ENCODE peak calls at places on chromosomes 11 and 22, in four cellular contexts. One of them, this sample, is unnamed.

GRCh38 chr22:36759481-36760159 is 16.3 kb downstream of the IFT27 start:
- DNase-seq in transverse colon: no peak
- DNase-seq in bronchial epithelial cell: no peak
- DNase-seq in tibial nerve: no peak
- DNase-seq in this sample: no peak

GRCh38 chr22:36221799-36222751 is 17.3 kb downstream of the APOL2 start:
- DNase-seq in transverse colon: peak; percentile 59
- DNase-seq in bronchial epithelial cell: peak; percentile 38
- DNase-seq in tibial nerve: no peak
- DNase-seq in this sample: peak; percentile 40

GRCh38 chr22:40976866-40977700 is 25.9 kb downstream of the RBX1 start:
- DNase-seq in transverse colon: no peak
- DNase-seq in bronchial epithelial cell: no peak
- DNase-seq in tibial nerve: no peak
- DNase-seq in this sample: no peak

GRCh38 chr11:131514062-131514461 is 143.6 kb downstream of the NTM start:
- DNase-seq in transverse colon: no peak
- DNase-seq in bronchial epithelial cell: no peak
- DNase-seq in tibial nerve: no peak
- DNase-seq in this sample: no peak

GRCh38 chr11:32391965-32392553 is 43.3 kb downstream of the WT1 start:
- DNase-seq in transverse colon: no peak
- DNase-seq in bronchial epithelial cell: no peak
- DNase-seq in tibial nerve: no peak
- DNase-seq in this sample: no peak

GRCh38 chr22:44671742-44672141 is 30.3 kb upstream of the PRR5 start:
- DNase-seq in transverse colon: no peak
- DNase-seq in bronchial epithelial cell: peak; percentile 72
- DNase-seq in tibial nerve: no peak
- DNase-seq in this sample: no peak

GRCh38 chr11:3950996-3951662 is 95.7 kb downstream of the STIM1 start:
- DNase-seq in transverse colon: no peak
- DNase-seq in bronchial epithelial cell: no peak
- DNase-seq in tibial nerve: no peak
- DNase-seq in this sample: no peak

GRCh38 chr22:43467171-43467570 is 55.4 kb downstream of the MPPED1 start:
- DNase-seq in transverse colon: no peak
- DNase-seq in bronchial epithelial cell: no peak
- DNase-seq in tibial nerve: no peak
- DNase-seq in this sample: no peak

GRCh38 chr22:43482310-43482625 is 70.5 kb downstream of the MPPED1 start:
- DNase-seq in transverse colon: no peak
- DNase-seq in bronchial epithelial cell: no peak
- DNase-seq in tibial nerve: no peak
- DNase-seq in this sample: no peak

GRCh38 chr11:75492181-75492820 is 33.4 kb downstream of the GDPD5 start:
- DNase-seq in transverse colon: peak; percentile 32
- DNase-seq in bronchial epithelial cell: peak; percentile 62
- DNase-seq in tibial nerve: no peak
- DNase-seq in this sample: peak; percentile 61

GRCh38 chr11:100512475-100512874 is 174.6 kb upstream of the ARHGAP42 start:
- DNase-seq in transverse colon: no peak
- DNase-seq in bronchial epithelial cell: peak; percentile 95
- DNase-seq in tibial nerve: no peak
- DNase-seq in this sample: no peak

GRCh38 chr11:112016765-112017356 is 8.3 kb upstream of the DLAT start:
- DNase-seq in transverse colon: no peak
- DNase-seq in bronchial epithelial cell: peak; percentile 63
- DNase-seq in tibial nerve: no peak
- DNase-seq in this sample: no peak

GRCh38 chr11:111039982-111040381 is 205.5 kb upstream of the POU2AF2 start:
- DNase-seq in transverse colon: no peak
- DNase-seq in bronchial epithelial cell: no peak
- DNase-seq in tibial nerve: no peak
- DNase-seq in this sample: no peak

GRCh38 chr22:46105494-46106278 is 44.6 kb upstream of the PPARA start:
- DNase-seq in transverse colon: peak; percentile 69
- DNase-seq in bronchial epithelial cell: peak; percentile 73
- DNase-seq in tibial nerve: peak; percentile 56
- DNase-seq in this sample: no peak

GRCh38 chr11:10476342-10476741 is 21.3 kb downstream of the AMPD3 start:
- DNase-seq in transverse colon: no peak
- DNase-seq in bronchial epithelial cell: no peak
- DNase-seq in tibial nerve: no peak
- DNase-seq in this sample: no peak

GRCh38 chr11:2096919-2097301 is 42.3 kb downstream of the IGF2 start:
- DNase-seq in transverse colon: no peak
- DNase-seq in bronchial epithelial cell: no peak
- DNase-seq in tibial nerve: peak; percentile 15
- DNase-seq in this sample: no peak

GRCh38 chr11:104306862-104307474 is 143.0 kb upstream of the PDGFD start:
- DNase-seq in transverse colon: no peak
- DNase-seq in bronchial epithelial cell: no peak
- DNase-seq in tibial nerve: no peak
- DNase-seq in this sample: no peak

GRCh38 chr11:126318642-126319373 is 14.9 kb downstream of the DCPS start:
- DNase-seq in transverse colon: peak; percentile 17
- DNase-seq in bronchial epithelial cell: peak; percentile 95
- DNase-seq in tibial nerve: peak; percentile 61
- DNase-seq in this sample: no peak

GRCh38 chr11:110435780-110436717 is 6.3 kb downstream of the FDX1 start:
- DNase-seq in transverse colon: no peak
- DNase-seq in bronchial epithelial cell: peak; percentile 81
- DNase-seq in tibial nerve: no peak
- DNase-seq in this sample: no peak

GRCh38 chr22:23289851-23290724 is 109.8 kb downstream of the BCR start:
- DNase-seq in transverse colon: peak; percentile 73
- DNase-seq in bronchial epithelial cell: peak; percentile 29
- DNase-seq in tibial nerve: peak; percentile 79
- DNase-seq in this sample: peak; percentile 53

GRCh38 chr11:111059726-111060125 is 185.8 kb upstream of the POU2AF2 start:
- DNase-seq in transverse colon: no peak
- DNase-seq in bronchial epithelial cell: peak; percentile 95
- DNase-seq in tibial nerve: no peak
- DNase-seq in this sample: no peak

GRCh38 chr11:62497132-62497915 is 49.3 kb downstream of the AHNAK start:
- DNase-seq in transverse colon: peak; percentile 62
- DNase-seq in bronchial epithelial cell: peak; percentile 98
- DNase-seq in tibial nerve: no peak
- DNase-seq in this sample: no peak

GRCh38 chr22:41197808-41198585 is 7.1 kb upstream of the L3MBTL2 start:
- DNase-seq in transverse colon: peak; percentile 56
- DNase-seq in bronchial epithelial cell: peak; percentile 30
- DNase-seq in tibial nerve: no peak
- DNase-seq in this sample: peak; percentile 37

GRCh38 chr11:117814766-117815261 is 9.7 kb downstream of the FXYD2 start:
- DNase-seq in transverse colon: peak; percentile 94
- DNase-seq in bronchial epithelial cell: no peak
- DNase-seq in tibial nerve: peak; percentile 57
- DNase-seq in this sample: peak; percentile 84

GRCh38 chr22:45885941-45886395 is 91.0 kb downstream of the WNT7B start:
- DNase-seq in transverse colon: no peak
- DNase-seq in bronchial epithelial cell: no peak
- DNase-seq in tibial nerve: no peak
- DNase-seq in this sample: no peak

GRCh38 chr11:114080219-114080618 is 20.7 kb downstream of the ZBTB16 start:
- DNase-seq in transverse colon: no peak
- DNase-seq in bronchial epithelial cell: peak; percentile 68
- DNase-seq in tibial nerve: no peak
- DNase-seq in this sample: no peak

GRCh38 chr11:91730071-91730470 is 494.5 kb upstream of the FAT3 start:
- DNase-seq in transverse colon: no peak
- DNase-seq in bronchial epithelial cell: no peak
- DNase-seq in tibial nerve: no peak
- DNase-seq in this sample: no peak

GRCh38 chr11:119190531-119190930 is 5.3 kb downstream of the NHERF4 start:
- DNase-seq in transverse colon: no peak
- DNase-seq in bronchial epithelial cell: no peak
- DNase-seq in tibial nerve: no peak
- DNase-seq in this sample: no peak

GRCh38 chr22:26479792-26480610 is 3.6 kb downstream of the HPS4 start:
- DNase-seq in transverse colon: no peak
- DNase-seq in bronchial epithelial cell: no peak
- DNase-seq in tibial nerve: no peak
- DNase-seq in this sample: no peak

GRCh38 chr11:111777094-111778046 is 11.2 kb upstream of the PPP2R1B start:
- DNase-seq in transverse colon: no peak
- DNase-seq in bronchial epithelial cell: peak; percentile 63
- DNase-seq in tibial nerve: peak; percentile 46
- DNase-seq in this sample: no peak

GRCh38 chr11:46800177-46800576 is 45.9 kb downstream of the CKAP5 start:
- DNase-seq in transverse colon: no peak
- DNase-seq in bronchial epithelial cell: no peak
- DNase-seq in tibial nerve: no peak
- DNase-seq in this sample: no peak

GRCh38 chr11:119726150-119726553 is 2.8 kb downstream of the NECTIN1 start:
- DNase-seq in transverse colon: no peak
- DNase-seq in bronchial epithelial cell: no peak
- DNase-seq in tibial nerve: no peak
- DNase-seq in this sample: no peak

GRCh38 chr11:124899376-124900145 is 1.9 kb upstream of the ROBO4 start:
- DNase-seq in transverse colon: no peak
- DNase-seq in bronchial epithelial cell: no peak
- DNase-seq in tibial nerve: peak; percentile 2
- DNase-seq in this sample: no peak

GRCh38 chr11:59267196-59267595 is 54.5 kb upstream of the MPEG1 start:
- DNase-seq in transverse colon: no peak
- DNase-seq in bronchial epithelial cell: no peak
- DNase-seq in tibial nerve: no peak
- DNase-seq in this sample: no peak

GRCh38 chr11:839875-840617 is 2.3 kb downstream of the POLR2L start:
- DNase-seq in transverse colon: no peak
- DNase-seq in bronchial epithelial cell: no peak
- DNase-seq in tibial nerve: no peak
- DNase-seq in this sample: no peak

GRCh38 chr11:118622376-118623290 is 15.2 kb downstream of the PHLDB1 start:
- DNase-seq in transverse colon: no peak
- DNase-seq in bronchial epithelial cell: peak; percentile 94
- DNase-seq in tibial nerve: no peak
- DNase-seq in this sample: no peak

GRCh38 chr11:45333506-45333971 is 47.4 kb upstream of the SYT13 start:
- DNase-seq in transverse colon: peak; percentile 28
- DNase-seq in bronchial epithelial cell: peak; percentile 35
- DNase-seq in tibial nerve: no peak
- DNase-seq in this sample: no peak

GRCh38 chr11:521179-521688 is 14.1 kb downstream of the HRAS start:
- DNase-seq in transverse colon: no peak
- DNase-seq in bronchial epithelial cell: no peak
- DNase-seq in tibial nerve: no peak
- DNase-seq in this sample: no peak

GRCh38 chr11:132718711-132719641 is 813.3 kb downstream of the OPCML start:
- DNase-seq in transverse colon: peak; percentile 27
- DNase-seq in bronchial epithelial cell: no peak
- DNase-seq in tibial nerve: no peak
- DNase-seq in this sample: peak; percentile 55

GRCh38 chr11:68655406-68655805 is 28.9 kb upstream of the GAL start:
- DNase-seq in transverse colon: no peak
- DNase-seq in bronchial epithelial cell: no peak
- DNase-seq in tibial nerve: no peak
- DNase-seq in this sample: no peak
- H3K27me3 ChIP-seq in transverse colon: peaks cover 21% of the 10 kb centered on the region
- H3K27me3 ChIP-seq in bronchial epithelial cell: peaks cover 2% of the 10 kb centered on the region
- H3K27me3 ChIP-seq in tibial nerve: peaks cover 21% of the 10 kb centered on the region
- H3K27me3 ChIP-seq in this sample: no peaks in the 10 kb centered on the region

GRCh38 chr11:85663781-85664560 is 958 bp downstream of the CREBZF start:
- DNase-seq in transverse colon: peak; percentile 87
- DNase-seq in bronchial epithelial cell: peak; percentile 39
- DNase-seq in tibial nerve: peak; percentile 73
- DNase-seq in this sample: peak; percentile 87
- TF ChIP-seq CTCF in transverse colon: peak; percentile 54
- TF ChIP-seq CTCF in bronchial epithelial cell: peak; percentile 53
- TF ChIP-seq CTCF in tibial nerve: peak; percentile 63
- TF ChIP-seq CTCF in this sample: peak; percentile 71

DNA sequence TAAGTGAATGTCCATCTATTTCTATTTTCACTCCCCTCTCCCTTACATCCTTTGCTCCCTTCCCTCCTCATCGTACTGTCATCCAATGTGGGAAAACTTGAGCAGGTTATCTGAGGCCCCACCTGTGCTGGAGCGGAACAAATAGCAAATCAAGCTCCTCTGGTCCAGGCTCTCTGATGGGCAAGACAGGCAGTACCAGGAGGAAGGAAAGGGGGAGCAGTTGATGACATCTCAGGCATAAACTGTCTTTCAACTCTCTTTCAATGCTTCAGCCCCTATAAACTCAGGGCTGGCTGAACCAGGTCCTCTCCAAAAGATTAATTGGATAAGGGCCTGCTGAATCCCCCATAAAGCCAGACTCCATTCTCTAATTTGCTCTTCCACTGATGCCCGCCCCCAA is 1.5 kb upstream of the CCKBR start:
- DNase-seq in transverse colon: no peak
- DNase-seq in bronchial epithelial cell: no peak
- DNase-seq in tibial nerve: no peak
- DNase-seq in this sample: no peak
- H3K27me3 ChIP-seq in transverse colon: peaks cover 62% of the 10 kb centered on the region
- H3K27me3 ChIP-seq in bronchial epithelial cell: peaks cover 33% of the 10 kb centered on the region
- H3K27me3 ChIP-seq in tibial nerve: peaks cover 58% of the 10 kb centered on the region
- H3K27me3 ChIP-seq in this sample: peaks cover 49% of the 10 kb centered on the region

GRCh38 chr22:48557473-48557872 is 1270.2 kb downstream of the BRD1 start:
- DNase-seq in transverse colon: no peak
- DNase-seq in bronchial epithelial cell: no peak
- DNase-seq in tibial nerve: no peak
- DNase-seq in this sample: no peak
- TF ChIP-seq CTCF in transverse colon: no peak
- TF ChIP-seq CTCF in bronchial epithelial cell: no peak
- TF ChIP-seq CTCF in tibial nerve: no peak
- TF ChIP-seq CTCF in this sample: no peak

DNA sequence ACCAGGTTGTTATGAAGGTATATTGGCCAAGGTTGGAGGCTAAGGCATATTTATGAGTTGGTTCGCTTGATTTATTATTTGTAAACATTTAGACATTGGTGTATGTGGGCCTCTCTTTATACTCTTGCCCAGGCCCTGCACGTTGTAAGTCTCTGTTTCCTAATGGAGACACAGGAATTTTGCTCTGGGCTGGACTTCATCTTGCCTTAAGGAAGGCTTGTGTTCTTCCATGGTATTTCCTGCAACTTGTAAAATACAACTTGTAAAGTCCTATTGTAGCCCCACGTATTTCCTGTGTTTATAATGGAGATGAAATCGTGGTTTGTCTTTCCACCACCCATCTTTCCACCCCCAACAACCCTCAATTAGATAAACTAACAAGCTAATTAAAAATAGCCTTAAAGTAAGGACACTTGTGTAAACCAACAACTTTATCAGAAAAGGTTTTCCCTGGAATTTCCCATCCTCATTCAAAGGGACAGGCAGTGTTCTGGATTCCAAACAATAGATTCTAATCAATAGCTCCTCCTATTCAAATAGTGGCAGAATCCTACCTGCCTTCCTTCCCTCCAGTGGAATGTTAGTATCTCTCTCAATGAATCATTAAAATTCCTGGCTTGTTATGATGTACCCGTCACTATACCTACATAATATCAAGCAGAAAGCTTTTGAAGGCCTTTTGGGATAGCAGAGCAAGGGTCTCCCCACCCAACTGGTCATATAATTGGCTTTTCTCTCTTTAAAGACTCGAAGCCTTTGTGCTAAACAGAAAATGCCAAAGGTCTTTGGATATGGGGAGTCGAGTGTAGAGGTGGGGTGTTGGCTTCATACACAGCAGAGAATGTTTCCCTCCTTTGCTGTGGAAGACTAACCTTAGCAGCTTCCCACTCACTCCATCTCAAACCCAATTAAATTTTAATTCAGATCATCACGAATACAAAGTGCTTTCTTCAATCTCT is 77.1 kb downstream of the UBASH3B start:
- DNase-seq in transverse colon: no peak
- DNase-seq in bronchial epithelial cell: no peak
- DNase-seq in tibial nerve: no peak
- DNase-seq in this sample: no peak
- H3K27me3 ChIP-seq in transverse colon: no peaks in the 10 kb centered on the region
- H3K27me3 ChIP-seq in bronchial epithelial cell: no peaks in the 10 kb centered on the region
- H3K27me3 ChIP-seq in tibial nerve: no peaks in the 10 kb centered on the region
- H3K27me3 ChIP-seq in this sample: no peaks in the 10 kb centered on the region

This sample was measured in CD4-positive, alpha-beta T cell.